ENCODE peak calls at places on chromosome 5, in six cellular contexts. Q is prostate gland, T is IMR-90, D is colonic mucosa, Z is ovary, W is Caco-2. R is an unnamed sample.

GRCh38 chr5:130270786-130271185 is 366.5 kb downstream of the CHSY3 start:
- DNase-seq in Q (no peak), Z (no peak), W (no peak), D (no peak), T (no peak), R (no peak)

GRCh38 chr5:120446068-120446492 is 18.0 kb upstream of the PRR16 start:
- DNase-seq in Z (no peak), W (no peak), T (peak; percentile 96), Q (no peak), D (no peak), R (no peak)

GRCh38 chr5:83331842-83332241 is 139.7 kb upstream of the VCAN start:
- DNase-seq in Z (no peak), T (peak; percentile 72), D (no peak), Q (no peak), W (no peak), R (no peak)

GRCh38 chr5:155049569-155050383 is 36.2 kb downstream of the KIF4B start:
- DNase-seq in W (peak; percentile 38), Z (no peak), D (no peak), Q (no peak), T (peak; percentile 4), R (no peak)

GRCh38 chr5:88230546-88231066 is 38.0 kb downstream of the TMEM161B start:
- DNase-seq in W (no peak), D (no peak), T (no peak), Z (no peak), Q (no peak), R (no peak)

GRCh38 chr5:176530983-176531901 is 6.0 kb downstream of the RNF44 start:
- DNase-seq in W (no peak), Q (no peak), Z (peak; percentile 58), T (peak; percentile 74), D (no peak), R (no peak)

GRCh38 chr5:56409331-56410190 is 176.4 kb upstream of the ANKRD55 start:
- DNase-seq in D (no peak), Q (no peak), Z (no peak), T (peak; percentile 99), W (peak; percentile 31), R (peak; percentile 67)

GRCh38 chr5:11595045-11595444 is 309.2 kb downstream of the CTNND2 start:
- DNase-seq in D (no peak), Z (no peak), T (no peak), W (peak; percentile 12), Q (no peak), R (no peak)

GRCh38 chr5:31811210-31811609 is 172.3 kb downstream of the PDZD2 start:
- DNase-seq in W (no peak), Z (no peak), D (no peak), Q (no peak), T (peak; percentile 93), R (no peak)

DNA sequence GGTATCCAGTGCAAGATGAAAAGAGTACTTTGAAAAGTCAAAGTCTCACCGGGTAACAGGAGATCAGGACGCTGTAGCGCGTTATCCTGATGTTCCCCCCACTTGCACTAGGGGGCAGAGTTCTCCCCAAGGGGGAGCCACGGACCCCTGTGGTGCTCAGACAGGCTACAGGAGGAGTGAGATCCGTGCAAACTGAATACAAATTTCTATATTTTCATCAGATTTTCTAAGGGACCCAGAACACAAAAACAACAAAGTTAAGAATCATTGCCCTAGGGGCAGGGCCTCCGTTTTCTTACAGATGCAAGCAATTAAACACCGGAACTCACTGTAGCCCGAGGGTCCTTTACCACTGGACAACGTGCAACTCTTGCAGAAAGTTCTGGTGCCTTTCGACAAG is 2.0 kb downstream of the MYO10 start:
- DNase-seq in D (peak; percentile 90), W (peak; percentile 87), Z (peak; percentile 74), T (peak; percentile 80), Q (peak; percentile 50), R (peak; percentile 74)
- TF ChIP-seq CTCF in D (peak; percentile 86), W (peak; percentile 98), Z (peak; percentile 75), T (peak; percentile 88), Q (peak; percentile 38), R (peak; percentile 81)

GRCh38 chr5:143251175-143251574 is 152.3 kb downstream of the NR3C1 start:
- DNase-seq in D (no peak), W (no peak), T (no peak), Z (no peak), Q (no peak), R (no peak)

GRCh38 chr5:143248391-143248790 is 155.1 kb downstream of the NR3C1 start:
- DNase-seq in Z (no peak), D (no peak), Q (no peak), T (peak; percentile 68), W (no peak), R (no peak)

GRCh38 chr5:143249851-143250250 is 153.6 kb downstream of the NR3C1 start:
- DNase-seq in T (peak; percentile 26), Q (no peak), Z (no peak), W (no peak), D (no peak), R (no peak)

GRCh38 chr5:143247134-143247815 is 156.2 kb downstream of the NR3C1 start:
- DNase-seq in W (no peak), Z (no peak), D (no peak), Q (no peak), T (no peak), R (no peak)

DNA sequence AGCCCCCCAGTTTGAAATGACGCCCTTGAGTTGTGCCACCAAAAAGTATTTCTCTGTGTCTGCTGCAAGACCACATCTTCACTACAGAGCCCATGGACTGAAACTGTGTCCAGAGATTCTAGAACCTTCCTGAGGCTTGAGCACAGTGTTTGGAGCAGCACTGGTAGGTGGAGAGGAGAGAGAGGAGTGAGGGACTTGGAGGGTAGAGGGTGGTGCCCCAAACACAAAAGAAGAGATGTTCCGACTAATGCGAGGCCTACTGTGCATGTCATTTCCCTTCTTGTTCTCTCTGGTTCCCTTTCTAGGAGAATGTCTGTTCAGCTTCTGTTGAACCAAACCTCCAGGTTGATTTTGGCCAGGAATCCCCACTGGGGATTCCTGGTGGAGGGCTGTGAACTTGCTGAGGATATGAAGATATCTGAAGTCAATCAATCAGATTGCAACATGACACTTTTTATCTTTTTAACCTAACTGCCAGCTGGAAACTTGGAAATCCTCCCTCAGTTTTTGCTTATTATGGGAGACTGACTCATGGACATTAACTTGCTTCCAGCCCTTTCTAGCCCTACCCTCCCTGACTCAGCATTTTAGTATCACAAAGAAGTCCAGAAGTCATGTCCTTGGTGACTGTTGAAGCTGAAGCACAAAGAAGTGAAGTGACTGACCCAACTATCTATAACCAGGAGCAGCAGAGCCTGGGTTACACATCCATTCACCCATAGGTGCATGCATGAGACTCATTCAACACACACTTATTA is 154.5 kb downstream of the NR3C1 start:
- DNase-seq in T (peak; percentile 91), Z (no peak), D (no peak), W (no peak), Q (no peak), R (no peak)
- H3K4me1 ChIP-seq in T (peaks cover 28% of the 10 kb centered on the region), Z (no peaks in the 10 kb centered on the region), D (no peaks in the 10 kb centered on the region), W (peaks cover 24% of the 10 kb centered on the region), Q (peaks cover 3% of the 10 kb centered on the region), R (no peaks in the 10 kb centered on the region)

DNA sequence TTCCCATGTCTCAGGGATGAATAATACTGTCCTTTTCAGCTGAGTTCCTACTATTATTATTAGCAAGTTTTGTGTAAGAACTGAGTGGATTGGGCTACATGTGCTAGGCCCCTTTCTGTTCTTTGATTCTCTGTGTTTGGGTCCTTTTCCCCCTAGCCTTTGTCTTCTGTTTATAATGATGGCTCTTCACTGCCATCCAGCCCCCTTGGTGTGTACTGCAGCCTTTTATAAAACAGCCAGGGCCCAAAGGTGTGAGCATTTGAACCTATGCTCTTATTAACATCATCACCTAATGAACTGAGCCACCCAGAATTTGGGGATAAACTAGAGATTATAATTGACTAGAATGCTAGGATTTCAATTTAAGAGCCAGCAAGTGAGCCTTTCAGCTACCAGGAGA is 52.6 kb downstream of the PLAC8L1 start:
- DNase-seq in Q (no peak), T (no peak), Z (no peak), W (peak; percentile 36), D (no peak), R (no peak)
- TF ChIP-seq CTCF in Q (no peak), T (peak; percentile 27), Z (no peak), W (peak; percentile 48), D (no peak), R (no peak)

GRCh38 chr5:14189680-14190079 is 46.5 kb downstream of the TRIO start:
- DNase-seq in W (no peak), Z (no peak), Q (no peak), D (no peak), T (no peak), R (no peak)
- H3K4me1 ChIP-seq in W (no peaks in the 10 kb centered on the region), Z (peaks cover 21% of the 10 kb centered on the region), Q (peaks cover 3% of the 10 kb centered on the region), D (no peaks in the 10 kb centered on the region), T (peaks cover 33% of the 10 kb centered on the region), R (peaks cover 17% of the 10 kb centered on the region)

GRCh38 chr5:4098226-4098625 is 502.6 kb downstream of the IRX1 start:
- DNase-seq in Z (no peak), T (no peak), Q (no peak), D (no peak), W (no peak), R (no peak)
- TF ChIP-seq CTCF in Z (no peak), T (no peak), Q (no peak), D (no peak), W (no peak), R (no peak)